ENCODE peak calls at places on chromosomes 5 and 9, in six cellular contexts. C is breast epithelium, Q is NCI-H2171 treated with DMSO at 0.1 percent for 48 hours, W is A172, O is psoas muscle, H is lower leg skin. Y is an unnamed sample.

GRCh38 chr9:127451681-127452480 is 571 bp downstream of the LRSAM1 start:
- DNase-seq in Q (peak), C (peak), H (peak), O (peak), W (peak), Y (peak)

GRCh38 chr5:33827885-33828284 is 63.9 kb downstream of the ADAMTS12 start:
- DNase-seq in Q (no peak), W (peak), O (no peak), C (no peak), H (no peak), Y (no peak)

GRCh38 chr5:124655943-124656459 is 90.4 kb downstream of the ZNF608 start:
- DNase-seq in W (peak), Q (peak), H (no peak), O (no peak), C (no peak), Y (peak)

GRCh38 chr9:16075695-16076094 is 522.9 kb downstream of the CCDC171 start:
- DNase-seq in H (no peak), W (no peak), O (no peak), Q (no peak), C (no peak), Y (no peak)

GRCh38 chr5:151820903-151821302 is 49.1 kb downstream of the G3BP1 start:
- DNase-seq in H (no peak), Q (no peak), W (no peak), C (no peak), O (no peak), Y (no peak)

GRCh38 chr5:10563940-10564837 is at the start of gene ANKRD33B:
- DNase-seq in Q (peak), H (peak), O (peak), W (peak), C (no peak), Y (peak)

GRCh38 chr5:25568989-25569625 is 924.3 kb upstream of the CDH10 start:
- DNase-seq in O (no peak), C (no peak), W (peak), H (no peak), Q (peak), Y (no peak)

GRCh38 chr5:110757118-110757729 is 18.4 kb downstream of the SLC25A46 start:
- DNase-seq in Q (peak), W (peak), C (no peak), O (no peak), H (no peak), Y (no peak)

GRCh38 chr5:9339206-9339818 is 206.6 kb downstream of the SEMA5A start:
- DNase-seq in Q (peak), W (peak), O (no peak), C (no peak), H (no peak), Y (no peak)

GRCh38 chr5:11903121-11903613 is 1.1 kb downstream of the CTNND2 start:
- DNase-seq in W (no peak), O (no peak), Q (peak), C (no peak), H (no peak), Y (no peak)

GRCh38 chr9:99253134-99253533 is 31.1 kb downstream of the SEC61B start:
- DNase-seq in O (no peak), H (no peak), C (no peak), Q (no peak), W (no peak), Y (no peak)

GRCh38 chr5:173907686-173908371 is 19.7 kb downstream of the CPEB4 start:
- DNase-seq in H (no peak), Q (no peak), O (no peak), C (no peak), W (no peak), Y (peak)

GRCh38 chr9:21836437-21837161 is 34.2 kb downstream of the MTAP start:
- DNase-seq in W (no peak), Q (no peak), C (no peak), O (no peak), H (no peak), Y (no peak)

GRCh38 chr5:84885479-84886258 is 501.0 kb upstream of the EDIL3 start:
- DNase-seq in W (peak), O (no peak), Q (no peak), C (no peak), H (no peak), Y (no peak)

GRCh38 chr9:131270171-131271015 is 5.9 kb downstream of the FAM78A start:
- DNase-seq in H (peak), W (no peak), Q (no peak), O (peak), C (no peak), Y (peak)

GRCh38 chr5:91443028-91443427 is 59.9 kb upstream of the ARRDC3 start:
- DNase-seq in C (no peak), W (peak), H (no peak), O (no peak), Q (no peak), Y (no peak)

GRCh38 chr5:10676224-10676623 is 84.8 kb downstream of the DAP start:
- DNase-seq in C (no peak), H (peak), O (no peak), Q (peak), W (no peak), Y (no peak)

GRCh38 chr9:134179595-134179917 is 15.2 kb upstream of the RNU6ATAC start:
- DNase-seq in Q (no peak), W (no peak), O (no peak), C (peak), H (peak), Y (no peak)